ENCODE peak calls at places on chromosomes 3 and 15, in five cellular contexts. B is stimulated activated CD8-positive, alpha-beta memory T cell treated with anti-CD3 and anti-CD28 coated beads, Interleukin-4, amount 100 ng/mL, for 4 hours; H is H54; U is uterus; D is ureter. V is an unnamed sample.
A peak's percentile ranks its signal among the peaks of the same experiment; 100 is the strongest.

GRCh38 chr15:73932381-73933191 is 6.3 kb downstream of the LOXL1 start:
- DNase-seq in H (no peak), D (no peak), U (no peak), B (no peak), V (no peak)

GRCh38 chr3:177983341-177983740 is 552.9 kb upstream of the KCNMB2 start:
- DNase-seq in B (no peak), D (no peak), H (no peak), U (no peak), V (no peak)

GRCh38 chr15:98794211-98794610 is 145.9 kb downstream of the IGF1R start:
- DNase-seq in H (no peak), B (no peak), U (no peak), D (peak; percentile 20), V (no peak)

GRCh38 chr15:45225506-45226273 is 26.3 kb upstream of the SLC28A2 start:
- DNase-seq in D (no peak), B (no peak), U (no peak), H (no peak), V (no peak)

GRCh38 chr15:72011291-72011940 is 106.5 kb downstream of the MYO9A start:
- DNase-seq in U (no peak), D (no peak), H (no peak), B (no peak), V (no peak)

GRCh38 chr3:171088496-171088895 is 62.0 kb upstream of the SLC2A2 start:
- DNase-seq in U (no peak), H (no peak), B (no peak), D (no peak), V (no peak)

GRCh38 chr15:87752250-87752951 is 504.1 kb downstream of the NTRK3 start:
- DNase-seq in H (peak; percentile 22), D (no peak), B (no peak), U (no peak), V (peak; percentile 53)

GRCh38 chr3:169071003-169071402 is 592.5 kb downstream of the MECOM start:
- DNase-seq in U (no peak), D (no peak), B (no peak), H (no peak), V (no peak)

GRCh38 chr15:61974759-61975158 is 85.5 kb downstream of the VPS13C start:
- DNase-seq in H (no peak), B (no peak), D (no peak), U (no peak), V (peak; percentile 27)

GRCh38 chr3:27253831-27254230 is 115.4 kb downstream of the NEK10 start:
- DNase-seq in D (no peak), H (peak; percentile 40), U (no peak), B (no peak), V (no peak)